ENCODE peak calls at places on chromosomes 2 and 18, in five cellular contexts. Y is heart left ventricle; I is CD8-positive, alpha-beta memory T cell; Q is left lung; B is pancreas. L is an unnamed sample.
A peak's percentile ranks its signal among the peaks of the same experiment; 100 is the strongest.

GRCh38 chr2:218218409-218219185 is 1.6 kb downstream of the ARPC2 start:
- DNase-seq in Y (no peak), B (no peak), Q (no peak), I (peak; percentile 4), L (no peak)

GRCh38 chr18:50401888-50402287 is 27.0 kb downstream of the SKA1 start:
- DNase-seq in Q (peak; percentile 85), B (peak; percentile 92), I (no peak), Y (peak; percentile 63), L (peak; percentile 82)

GRCh38 chr2:181626671-181627070 is 30.2 kb downstream of the CERKL start:
- DNase-seq in I (no peak), Q (no peak), Y (no peak), B (no peak), L (no peak)

GRCh38 chr2:138615257-138615656 is 113.7 kb downstream of the SPOPL start:
- DNase-seq in B (no peak), Y (no peak), I (no peak), Q (no peak), L (no peak)

GRCh38 chr2:97870396-97870843 is 125.3 kb downstream of the TMEM131 start:
- DNase-seq in Y (no peak), Q (no peak), B (no peak), I (no peak), L (no peak)

GRCh38 chr2:23380562-23381065 is 4.4 kb upstream of the KLHL29 start:
- DNase-seq in I (no peak), Y (no peak), B (no peak), Q (no peak), L (no peak)

GRCh38 chr2:199370150-199370780 is 87.5 kb downstream of the SATB2 start:
- DNase-seq in I (no peak), Y (no peak), B (no peak), Q (no peak), L (no peak)

GRCh38 chr2:158969717-158970521 is 1.5 kb downstream of the TANC1 start:
- DNase-seq in Y (peak; percentile 61), I (no peak), B (peak; percentile 50), Q (peak; percentile 84), L (peak; percentile 61)

GRCh38 chr18:58732471-58732870 is 61.2 kb downstream of the MALT1 start:
- DNase-seq in B (no peak), Q (no peak), I (no peak), Y (no peak), L (no peak)

GRCh38 chr2:25306767-25307368 is 34.9 kb downstream of the DNMT3A start:
- DNase-seq in Y (peak; percentile 87), I (no peak), B (no peak), Q (no peak), L (no peak)

GRCh38 chr2:156430978-156431358 is 5.2 kb upstream of the GPD2 start:
- DNase-seq in B (no peak), Y (no peak), Q (no peak), I (no peak), L (peak; percentile 16)

GRCh38 chr2:160491922-160492371 is 1.7 kb downstream of the RBMS1 start:
- DNase-seq in I (no peak), Y (no peak), B (no peak), Q (no peak), L (no peak)

GRCh38 chr2:238521870-238522269 is 95.1 kb downstream of the ASB1 start:
- DNase-seq in Q (no peak), Y (no peak), B (no peak), I (no peak), L (no peak)

GRCh38 chr18:56351911-56352502 is 286.4 kb downstream of the TXNL1 start:
- DNase-seq in I (no peak), B (no peak), Y (no peak), Q (no peak), L (no peak)

GRCh38 chr2:18829976-18830375 is 240.6 kb upstream of the NT5C1B start:
- DNase-seq in I (no peak), Y (no peak), Q (no peak), B (no peak), L (no peak)

GRCh38 chr2:144516417-144516980 is 3.4 kb downstream of the ZEB2 start:
- DNase-seq in Q (peak; percentile 85), I (no peak), B (no peak), Y (peak; percentile 38), L (peak; percentile 77)

GRCh38 chr2:11071939-11072338 is 83.3 kb upstream of the SLC66A3 start:
- DNase-seq in B (no peak), Y (no peak), I (no peak), Q (no peak), L (no peak)

GRCh38 chr2:135473567-135473966 is 57.5 kb downstream of the ZRANB3 start:
- DNase-seq in B (no peak), Q (no peak), I (no peak), Y (no peak), L (peak; percentile 42)

GRCh38 chr18:22345733-22346132 is 72.0 kb downstream of the CTAGE1 start:
- DNase-seq in Q (no peak), I (no peak), B (no peak), Y (no peak), L (no peak)

DNA sequence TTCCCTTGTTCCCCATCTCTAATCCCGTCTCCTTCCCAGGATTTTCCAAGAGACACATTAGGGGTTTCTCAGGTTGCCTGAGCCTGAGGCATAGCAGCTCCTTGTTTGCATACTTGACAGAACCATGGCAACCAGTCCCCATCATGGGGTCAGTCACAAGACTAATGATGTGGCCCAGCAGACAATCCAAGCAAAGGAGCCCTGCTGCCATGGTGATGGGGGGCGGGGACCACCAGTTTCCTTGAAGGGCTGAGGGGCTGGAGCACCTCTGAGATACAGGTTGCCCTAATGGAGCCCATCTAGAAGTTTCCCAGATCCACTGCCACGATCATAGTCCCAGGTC is 18.4 kb upstream of the RESP18 start:
- DNase-seq in Q (no peak), Y (no peak), I (no peak), B (no peak), L (peak; percentile 50)
- H3K27me3 ChIP-seq in Q (no peaks in the 10 kb centered on the region), Y (peaks cover 34% of the 10 kb centered on the region), I (peaks cover 3% of the 10 kb centered on the region), B (no peaks in the 10 kb centered on the region), L (peaks cover 7% of the 10 kb centered on the region)

DNA sequence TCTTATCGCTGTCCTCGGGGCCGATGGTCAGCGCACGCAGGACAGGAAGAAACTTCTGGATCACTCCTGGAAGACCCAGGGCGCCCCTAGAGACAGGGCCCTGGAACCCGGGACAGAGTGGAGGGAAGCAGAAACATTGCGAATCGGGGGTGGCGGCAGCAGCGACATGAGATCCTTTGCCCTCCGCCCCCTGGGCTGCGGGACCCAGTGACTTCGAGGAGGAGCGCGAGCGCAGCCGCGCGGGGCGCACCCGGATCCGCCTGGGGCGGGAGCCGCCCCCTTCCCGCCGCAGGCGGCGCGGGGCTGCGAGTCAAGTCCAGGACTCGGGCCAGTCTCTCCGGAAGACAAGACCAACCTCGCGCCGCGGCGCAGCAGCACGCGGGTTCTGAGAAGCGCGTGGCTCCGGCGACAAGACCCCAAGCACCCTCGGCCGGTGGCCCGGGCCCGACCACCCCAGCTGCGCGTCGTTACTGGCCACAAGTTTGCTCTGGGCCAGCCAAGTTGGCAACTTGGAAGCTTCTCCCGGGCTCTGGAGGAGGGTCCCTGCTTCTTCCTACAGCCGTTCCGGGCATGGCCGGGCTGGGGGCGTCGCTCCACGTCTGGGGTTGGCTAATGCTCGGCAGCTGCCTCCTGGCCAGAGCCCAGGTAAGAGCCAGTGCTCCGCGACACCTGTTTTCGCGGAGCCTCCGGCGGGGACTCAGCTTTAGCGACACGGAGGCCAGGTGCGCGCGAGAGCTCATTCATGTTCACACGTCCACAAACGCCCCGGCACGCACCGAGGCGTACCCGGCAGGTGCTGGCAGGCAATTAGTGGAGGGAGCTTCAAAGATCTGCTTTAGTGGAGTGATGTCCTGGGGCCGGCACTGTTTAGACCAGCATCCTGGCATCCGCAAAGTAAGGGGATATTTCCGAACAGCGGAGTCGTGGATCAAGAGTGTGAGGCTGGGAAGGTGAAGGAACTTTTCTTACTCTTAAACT is at the start of gene PTH2R:
- DNase-seq in Y (no peak), Q (peak; percentile 81), I (no peak), B (peak; percentile 36), L (peak; percentile 83)
- H3K4me3 ChIP-seq in Y (peak within 1 kb of the TSS; percentile 23), Q (no peak within 1 kb of the TSS), I (no peak within 1 kb of the TSS), B (peak within 1 kb of the TSS; percentile 34), L (peak within 1 kb of the TSS; percentile 37)

GRCh38 chr2:85308951-85309555 is 18.7 kb downstream of the TGOLN2 start:
- DNase-seq in Q (peak; percentile 83), Y (peak; percentile 61), B (peak; percentile 21), I (no peak), L (no peak)

GRCh38 chr2:85310330-85310729 is 17.5 kb downstream of the TGOLN2 start:
- DNase-seq in Y (no peak), Q (no peak), I (no peak), B (no peak), L (no peak)

GRCh38 chr2:85307527-85307897 is 20.3 kb downstream of the TGOLN2 start:
- DNase-seq in Q (no peak), B (no peak), Y (no peak), I (no peak), L (no peak)

GRCh38 chr2:85309699-85310321 is 18.0 kb downstream of the TGOLN2 start:
- DNase-seq in Q (peak; percentile 77), Y (no peak), I (no peak), B (no peak), L (no peak)

GRCh38 chr2:85308201-85308600 is 19.6 kb downstream of the TGOLN2 start:
- DNase-seq in B (no peak), Y (no peak), Q (no peak), I (no peak), L (no peak)
- H3K36me3 ChIP-seq in B (no peaks in the 10 kb centered on the region), Y (no peaks in the 10 kb centered on the region), Q (no peaks in the 10 kb centered on the region), I (no peaks in the 10 kb centered on the region), L (peaks cover 44% of the 10 kb centered on the region)

GRCh38 chr2:177148477-177149154 is 64.0 kb upstream of the HNRNPA3 start:
- DNase-seq in Q (peak; percentile 86), Y (peak; percentile 73), I (peak; percentile 60), B (peak; percentile 58), L (peak; percentile 60)
- H3K27me3 ChIP-seq in Q (peaks cover 30% of the 10 kb centered on the region), Y (peaks cover 48% of the 10 kb centered on the region), I (peaks cover 29% of the 10 kb centered on the region), B (peaks cover 43% of the 10 kb centered on the region), L (peaks cover 2% of the 10 kb centered on the region)

DNA sequence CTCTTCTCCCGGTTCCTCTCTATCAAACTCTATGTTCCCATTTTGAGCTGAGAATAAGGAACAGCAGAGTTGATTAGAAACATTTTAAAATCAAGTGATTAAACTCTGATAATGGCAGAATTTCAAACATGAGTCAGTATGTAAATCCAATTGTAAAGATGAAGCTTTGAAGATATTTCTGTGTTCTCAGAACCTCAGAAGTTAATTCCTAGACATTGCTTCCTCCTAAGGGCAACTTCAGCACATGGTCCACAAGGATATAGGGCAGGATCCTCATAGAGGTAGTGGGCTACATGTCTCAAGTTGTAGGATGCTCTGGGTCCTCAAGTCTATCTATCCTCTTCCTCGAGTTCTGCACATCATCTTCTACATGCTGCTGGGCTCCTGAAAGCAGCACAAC is 46.3 kb downstream of the QPCT start:
- DNase-seq in B (no peak), I (no peak), Y (no peak), Q (no peak), L (no peak)
- H3K4me3 ChIP-seq in B (no peak overlapping the region), I (no peak overlapping the region), Y (no peak overlapping the region), Q (no peak overlapping the region), L (no peak overlapping the region)

GRCh38 chr2:182915369-182916326 is 49.2 kb upstream of the FRZB start:
- DNase-seq in Q (no peak), B (no peak), Y (peak; percentile 25), I (no peak), L (no peak)

GRCh38 chr2:182914852-182915251 is 48.4 kb upstream of the FRZB start:
- DNase-seq in B (no peak), Q (no peak), I (no peak), Y (no peak), L (no peak)

GRCh38 chr2:182911813-182912517 is 45.5 kb upstream of the FRZB start:
- DNase-seq in Q (no peak), I (no peak), Y (no peak), B (no peak), L (no peak)

GRCh38 chr2:182913064-182913463 is 46.6 kb upstream of the FRZB start:
- DNase-seq in B (no peak), Q (no peak), Y (no peak), I (no peak), L (no peak)

GRCh38 chr2:182912518-182912915 is 46.1 kb upstream of the FRZB start:
- DNase-seq in Q (no peak), B (no peak), I (no peak), Y (no peak), L (no peak)
- H3K36me3 ChIP-seq in Q (no peaks in the 10 kb centered on the region), B (peaks cover 5% of the 10 kb centered on the region), I (no peaks in the 10 kb centered on the region), Y (no peaks in the 10 kb centered on the region), L (peaks cover 8% of the 10 kb centered on the region)

L was measured in H7.